ENCODE peak calls at places on chromosomes 2 and 18, in seven cellular contexts. N is NCI-H1092 treated with DMSO at 0.1 percent for 48 hours; Q is RWPE1; M is stomach; K is neuronal stem cell; R is ovary; T is activated CD4-positive, alpha-beta T cell treated with anti-CD3 and anti-CD28 coated beads, Interleukin-2, amount 50 U/mL, for 24 hours. X is an unnamed sample.

GRCh38 chr2:160667811-160668210 is 174.2 kb upstream of the RBMS1 start:
- DNase-seq in Q (no peak), T (no peak), M (no peak), R (no peak), K (no peak), N (no peak), X (no peak)

GRCh38 chr2:201968045-201968444 is 65.6 kb upstream of the FZD7 start:
- DNase-seq in R (no peak), Q (no peak), M (no peak), T (no peak), K (no peak), N (no peak), X (peak)

GRCh38 chr2:98634406-98635092 is 26.2 kb downstream of the UNC50 start:
- DNase-seq in T (peak), R (no peak), K (peak), M (no peak), Q (no peak), N (no peak), X (no peak)

GRCh38 chr2:203894262-203894661 is 26.7 kb downstream of the CTLA4 start:
- DNase-seq in M (no peak), Q (no peak), R (no peak), T (no peak), N (no peak), K (no peak), X (no peak)

GRCh38 chr2:27042159-27042661 is 9.3 kb upstream of the AGBL5 start:
- DNase-seq in R (no peak), Q (no peak), T (no peak), N (no peak), K (no peak), M (no peak), X (no peak)

GRCh38 chr2:126895336-126895735 is 3.4 kb upstream of the TEX51 start:
- DNase-seq in K (no peak), N (no peak), T (no peak), Q (no peak), M (peak), R (no peak), X (no peak)

GRCh38 chr2:191155608-191156071 is 4.8 kb upstream of the STAT4 start:
- DNase-seq in N (peak), Q (peak), K (no peak), M (no peak), R (no peak), T (no peak), X (no peak)

GRCh38 chr18:904135-905090 is at the start of gene ADCYAP1:
- DNase-seq in R (no peak), M (no peak), T (no peak), N (peak), Q (no peak), K (no peak), X (no peak)

GRCh38 chr2:71894266-71894665 is 253.4 kb downstream of the CYP26B1 start:
- DNase-seq in Q (no peak), R (no peak), K (no peak), M (no peak), T (no peak), N (no peak), X (no peak)

GRCh38 chr2:240511351-240512108 is 46.3 kb downstream of the ANKMY1 start:
- DNase-seq in T (no peak), M (no peak), N (no peak), Q (no peak), K (no peak), R (no peak), X (no peak)

GRCh38 chr2:212607080-212607479 is 68.5 kb upstream of the ERBB4 start:
- DNase-seq in N (no peak), K (no peak), Q (no peak), R (no peak), T (no peak), M (no peak), X (no peak)

GRCh38 chr18:62409821-62410220 is 84.7 kb downstream of the TNFRSF11A start:
- DNase-seq in M (no peak), R (no peak), K (no peak), T (no peak), Q (no peak), N (no peak), X (no peak)

GRCh38 chr2:222844323-222844722 is 16.5 kb upstream of the ACSL3 start:
- DNase-seq in R (no peak), K (no peak), T (no peak), M (no peak), N (no peak), Q (peak), X (no peak)

GRCh38 chr2:40957508-40957907 is 505.6 kb upstream of the SLC8A1 start:
- DNase-seq in Q (no peak), T (no peak), R (no peak), K (no peak), N (no peak), M (no peak), X (peak)

GRCh38 chr18:31269508-31270074 is 48.4 kb upstream of the DSG1 start:
- DNase-seq in M (peak), Q (no peak), R (no peak), N (no peak), K (no peak), T (no peak), X (no peak)

GRCh38 chr2:146597291-146597690 is 1247.5 kb upstream of the ACVR2A start:
- DNase-seq in Q (peak), R (no peak), K (no peak), M (no peak), N (no peak), T (no peak), X (no peak)

GRCh38 chr2:233501198-233502076 is 65.1 kb downstream of the USP40 start:
- DNase-seq in Q (no peak), R (no peak), M (no peak), T (no peak), K (no peak), N (no peak), X (no peak)

GRCh38 chr2:235070063-235070706 is 118.4 kb downstream of the SH3BP4 start:
- DNase-seq in K (no peak), M (no peak), N (no peak), Q (peak), R (no peak), T (no peak), X (no peak)

GRCh38 chr2:149488719-149489440 is 98.7 kb downstream of the MMADHC start:
- DNase-seq in M (no peak), N (no peak), K (no peak), T (no peak), Q (no peak), R (no peak), X (no peak)

GRCh38 chr18:37335337-37335736 is 230.3 kb downstream of the CELF4 start:
- DNase-seq in R (no peak), M (no peak), T (no peak), N (no peak), Q (no peak), K (no peak), X (no peak)

GRCh38 chr18:35917043-35917442 is 55.4 kb upstream of the RMP24 start:
- DNase-seq in M (no peak), K (no peak), T (no peak), R (no peak), Q (no peak), N (no peak), X (no peak)

GRCh38 chr2:224937887-224938286 is 104.4 kb downstream of the DOCK10 start:
- DNase-seq in R (no peak), T (no peak), K (no peak), M (no peak), Q (no peak), N (no peak), X (no peak)

GRCh38 chr2:105573490-105573889 is 171.2 kb upstream of the NCK2 start:
- DNase-seq in T (no peak), R (no peak), M (no peak), K (no peak), N (no peak), Q (no peak), X (no peak)

GRCh38 chr2:25078171-25079049 is 36.5 kb downstream of the EFR3B start:
- DNase-seq in N (peak), M (no peak), R (no peak), T (no peak), Q (peak), K (no peak), X (no peak)

GRCh38 chr2:62215306-62216064 is 19.6 kb downstream of the B3GNT2 start:
- DNase-seq in M (peak), N (peak), K (no peak), Q (no peak), T (no peak), R (no peak), X (no peak)

GRCh38 chr2:74740395-74741075 is 86.5 kb downstream of the SEMA4F start:
- DNase-seq in M (peak), K (no peak), T (no peak), R (no peak), N (no peak), Q (peak), X (peak)

GRCh38 chr2:144078091-144078490 is 441.8 kb downstream of the ZEB2 start:
- DNase-seq in Q (no peak), M (no peak), T (no peak), R (no peak), K (no peak), N (no peak), X (no peak)

GRCh38 chr2:40028792-40029488 is 249.9 kb upstream of the THUMPD2 start:
- DNase-seq in R (no peak), T (no peak), Q (no peak), N (no peak), K (no peak), M (no peak), X (no peak)

GRCh38 chr2:166357068-166357949 is 18.4 kb downstream of the SCN9A start:
- DNase-seq in N (no peak), R (no peak), T (no peak), Q (no peak), K (no peak), M (no peak), X (no peak)

GRCh38 chr2:64426191-64426952 is 27.6 kb upstream of the LGALSL start:
- DNase-seq in K (no peak), Q (peak), N (no peak), T (no peak), R (no peak), M (no peak), X (no peak)

GRCh38 chr18:26654173-26655009 is 106.0 kb upstream of the KCTD1 start:
- DNase-seq in M (no peak), R (no peak), N (no peak), T (no peak), K (no peak), Q (no peak), X (no peak)

X was measured in lower lobe of right lung.